ENCODE peak calls at places on chromosomes 2 and 18, in four cellular contexts. J is GM12878, P is HepG2, Q is K562. F is an unnamed sample.

GRCh38 chr2:240989451-240990265 is 8.8 kb upstream of the SNED1 start:
- DNase-seq in J (no peak), P (peak; percentile 77), Q (peak; percentile 34), F (peak; percentile 49)

GRCh38 chr18:8424917-8425725 is 184.1 kb upstream of the RAB12 start:
- DNase-seq in J (no peak), P (peak; percentile 13), Q (no peak), F (no peak)

GRCh38 chr2:237062585-237062984 is 23.1 kb upstream of the COPS8 start:
- DNase-seq in J (no peak), P (no peak), Q (no peak), F (no peak)

GRCh38 chr2:10161961-10162441 is 39.5 kb downstream of the RRM2 start:
- DNase-seq in J (no peak), P (no peak), Q (no peak), F (no peak)

GRCh38 chr2:110115291-110116032 is at the start of gene MALL:
- DNase-seq in J (no peak), P (no peak), Q (no peak), F (no peak)

GRCh38 chr2:196172976-196173375 is 1.6 kb upstream of the STK17B start:
- DNase-seq in J (no peak), P (no peak), Q (no peak), F (no peak)

GRCh38 chr2:181072486-181072885 is 92.1 kb downstream of the UBE2E3 start:
- DNase-seq in J (no peak), P (no peak), Q (no peak), F (no peak)

GRCh38 chr2:120701096-120701860 is 34.4 kb upstream of the GLI2 start:
- DNase-seq in J (no peak), P (no peak), Q (no peak), F (no peak)

GRCh38 chr2:172096661-172097547 is 5.8 kb downstream of the DLX2 start:
- DNase-seq in J (no peak), P (no peak), Q (no peak), F (no peak)

GRCh38 chr2:128270306-128271185 is 48.1 kb downstream of the HS6ST1 start:
- DNase-seq in J (no peak), P (peak; percentile 48), Q (no peak), F (no peak)

GRCh38 chr2:108925286-108925685 is 63.7 kb downstream of the EDAR start:
- DNase-seq in J (no peak), P (no peak), Q (no peak), F (no peak)

GRCh38 chr2:240640939-240641338 is 15.7 kb downstream of the GPR35 start:
- DNase-seq in J (no peak), P (peak; percentile 42), Q (peak; percentile 37), F (peak; percentile 83)

GRCh38 chr2:188931361-188931760 is 42.8 kb upstream of the COL3A1 start:
- DNase-seq in J (no peak), P (no peak), Q (no peak), F (no peak)

GRCh38 chr2:201680743-201681142 is 17.7 kb downstream of the MPP4 start:
- DNase-seq in J (no peak), P (peak; percentile 49), Q (peak; percentile 61), F (peak; percentile 74)

GRCh38 chr2:180472133-180472532 is 465.0 kb upstream of the CWC22 start:
- DNase-seq in J (no peak), P (no peak), Q (no peak), F (no peak)

GRCh38 chr18:59846814-59847490 is 52.8 kb upstream of the PMAIP1 start:
- DNase-seq in J (peak; percentile 83), P (no peak), Q (no peak), F (no peak)

GRCh38 chr2:194765723-194766122 is 891.3 kb upstream of the SLC39A10 start:
- DNase-seq in J (no peak), P (no peak), Q (no peak), F (no peak)

GRCh38 chr2:172931256-172931894 is 144.3 kb upstream of the MAP3K20 start:
- DNase-seq in J (no peak), P (no peak), Q (peak; percentile 20), F (peak; percentile 18)

GRCh38 chr2:120763516-120763915 is 27.8 kb downstream of the GLI2 start:
- DNase-seq in J (no peak), P (no peak), Q (no peak), F (no peak)

GRCh38 chr2:134189009-134189717 is 64.7 kb upstream of the MGAT5 start:
- DNase-seq in J (no peak), P (no peak), Q (no peak), F (no peak)

GRCh38 chr18:50128506-50129271 is 66.3 kb downstream of the MYO5B start:
- DNase-seq in J (no peak), P (peak; percentile 34), Q (no peak), F (no peak)

GRCh38 chr2:187986392-187987105 is 305.1 kb upstream of the GULP1 start:
- DNase-seq in J (no peak), P (no peak), Q (no peak), F (no peak)

GRCh38 chr2:72605836-72606442 is 219.9 kb downstream of the EXOC6B start:
- DNase-seq in J (no peak), P (peak; percentile 17), Q (peak; percentile 15), F (peak; percentile 7)

GRCh38 chr2:134253117-134253704 is 661 bp upstream of the MGAT5 start:
- DNase-seq in J (peak; percentile 88), P (no peak), Q (no peak), F (no peak)

GRCh38 chr18:24989760-24990547 is 362.0 kb downstream of the ZNF521 start:
- DNase-seq in J (no peak), P (no peak), Q (no peak), F (no peak)

GRCh38 chr2:55907686-55908085 is 15.9 kb downstream of the EFEMP1 start:
- DNase-seq in J (no peak), P (no peak), Q (no peak), F (no peak)

GRCh38 chr2:143379955-143380354 is 250.7 kb downstream of the ARHGAP15 start:
- DNase-seq in J (no peak), P (no peak), Q (no peak), F (no peak)

GRCh38 chr2:46382331-46383112 is 85.3 kb downstream of the EPAS1 start:
- DNase-seq in J (no peak), P (no peak), Q (no peak), F (no peak)

GRCh38 chr2:36562973-36563532 is 34.9 kb downstream of the FEZ2 start:
- DNase-seq in J (no peak), P (peak; percentile 56), Q (no peak), F (no peak)

GRCh38 chr2:201450910-201451329 is 338 bp downstream of the TRAK2 start:
- DNase-seq in J (no peak), P (no peak), Q (no peak), F (no peak)

GRCh38 chr2:96773922-96774321 is 13.2 kb downstream of the CNNM4 start:
- DNase-seq in J (no peak), P (no peak), Q (no peak), F (no peak)

GRCh38 chr18:5543854-5544389 is at the start of gene EPB41L3:
- DNase-seq in J (no peak), P (no peak), Q (no peak), F (peak; percentile 21)

GRCh38 chr18:24073791-24074190 is 59.2 kb downstream of the TTC39C start:
- DNase-seq in J (no peak), P (no peak), Q (no peak), F (no peak)

DNA sequence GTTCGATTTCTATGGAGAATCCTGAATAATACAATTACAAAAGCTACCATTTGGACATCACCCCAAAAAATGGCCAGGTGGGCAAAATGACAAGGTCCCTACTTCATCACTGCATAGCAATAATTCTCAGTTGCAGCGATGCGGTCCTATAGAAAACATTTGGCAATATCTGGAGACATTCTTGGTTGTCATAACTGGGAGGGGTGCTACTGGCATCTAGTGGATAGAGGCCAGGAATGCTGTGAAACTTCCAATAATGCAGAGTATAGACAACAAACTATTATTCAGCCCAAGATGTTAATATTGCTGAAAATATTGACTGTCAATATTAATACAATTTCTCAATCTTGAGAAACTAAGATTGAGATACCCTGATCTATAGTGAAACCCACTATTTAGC is 637.8 kb upstream of the PKDCC start:
- DNase-seq in J (no peak), P (no peak), Q (no peak), F (no peak)
- TF ChIP-seq TARDBP in J (no peak), P (no peak), Q (no peak), F (no peak)

DNA sequence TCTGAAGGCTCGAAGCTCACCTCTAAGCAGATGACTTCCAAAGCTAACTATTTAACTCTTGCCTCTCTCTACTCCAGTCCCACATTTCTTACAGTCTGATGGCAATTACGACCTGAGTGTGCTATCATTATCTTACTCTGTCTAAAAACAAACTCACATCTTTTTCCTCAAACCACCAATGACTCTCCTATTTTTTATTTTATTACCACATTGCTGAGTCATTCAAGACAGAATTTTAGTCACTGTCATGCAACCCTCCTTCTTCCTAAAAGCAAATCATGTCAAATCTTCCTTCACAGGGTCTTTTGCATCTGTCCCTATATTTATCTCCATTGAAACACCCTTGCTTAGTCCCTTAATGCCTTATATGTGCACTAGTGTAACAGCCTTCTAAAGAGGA is 34.6 kb upstream of the C2orf15 start:
- DNase-seq in J (no peak), P (no peak), Q (no peak), F (no peak)
- TF ChIP-seq FOXM1 in J (no peak), P (no peak), Q (no peak), F (no peak)

DNA sequence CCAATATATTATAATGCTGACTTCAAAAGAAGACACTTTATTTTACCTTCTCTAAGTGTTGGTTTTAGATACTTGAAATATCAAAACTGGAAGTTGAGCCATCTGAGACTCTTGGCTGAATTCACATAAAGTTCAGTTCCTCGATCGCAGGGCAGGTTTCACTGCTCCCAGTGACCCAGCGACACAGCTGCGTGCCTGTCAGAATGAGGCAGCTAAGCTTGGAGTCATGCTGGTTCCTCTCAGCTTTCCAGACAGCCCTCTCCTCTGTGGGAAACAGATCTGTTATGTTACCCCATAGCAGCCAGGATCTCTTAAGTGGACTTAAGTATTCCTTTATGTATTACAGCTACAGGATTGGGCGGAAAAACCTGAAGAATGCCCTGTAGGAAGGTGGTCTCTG is 142.8 kb upstream of the ALPP start:
- DNase-seq in J (no peak), P (no peak), Q (no peak), F (peak; percentile 24)
- TF ChIP-seq TARDBP in J (no peak), P (no peak), Q (no peak), F (no peak)

GRCh38 chr2:158529379-158530110 is 72.8 kb downstream of the PKP4 start:
- DNase-seq in J (no peak), P (no peak), Q (no peak), F (no peak)

GRCh38 chr2:158533009-158533408 is 76.3 kb downstream of the PKP4 start:
- DNase-seq in J (no peak), P (no peak), Q (no peak), F (no peak)

GRCh38 chr2:158530829-158531228 is 74.1 kb downstream of the PKP4 start:
- DNase-seq in J (no peak), P (no peak), Q (no peak), F (no peak)
- TF ChIP-seq FOXM1 in J (no peak), P (no peak), Q (no peak), F (no peak)